ENCODE peak calls at places on chromosome 11, in seven cellular contexts. K, B, Q, P, W, O and Z are unnamed samples.

GRCh38 chr11:69914286-69915150 is 95.3 kb upstream of the FGF3 start:
- DNase-seq in P (peak; percentile 23), O (peak; percentile 54), W (no peak), B (peak; percentile 61), Q (no peak), K (peak; percentile 3), Z (peak; percentile 20)

GRCh38 chr11:2798951-2799761 is 86.4 kb downstream of the CDKN1C start:
- DNase-seq in B (peak; percentile 73), O (peak; percentile 37), Q (no peak), W (no peak), P (peak; percentile 16), K (peak; percentile 4), Z (peak; percentile 19)

GRCh38 chr11:60772666-60773065 is 12.5 kb upstream of the MS4A10 start:
- DNase-seq in W (no peak), B (no peak), K (no peak), O (no peak), Q (no peak), P (no peak), Z (no peak)

GRCh38 chr11:75323609-75324008 is 27.9 kb downstream of the ARRB1 start:
- DNase-seq in Q (no peak), O (no peak), K (no peak), P (no peak), W (peak; percentile 64), B (no peak), Z (no peak)

GRCh38 chr11:30457045-30457444 is 129.1 kb downstream of the MPPED2 start:
- DNase-seq in W (no peak), K (no peak), P (no peak), Q (no peak), B (no peak), O (no peak), Z (no peak)

GRCh38 chr11:45062115-45062514 is 84.3 kb upstream of the PRDM11 start:
- DNase-seq in O (no peak), P (no peak), Q (no peak), B (no peak), K (no peak), W (no peak), Z (no peak)

GRCh38 chr11:36362902-36363301 is 66.8 kb downstream of the PRR5L start:
- DNase-seq in O (no peak), K (no peak), B (no peak), W (no peak), Q (no peak), P (no peak), Z (no peak)

GRCh38 chr11:131145806-131146205 is 224.6 kb upstream of the NTM start:
- DNase-seq in Q (no peak), W (no peak), B (no peak), P (no peak), K (no peak), O (no peak), Z (no peak)

GRCh38 chr11:123083623-123084029 is 21.7 kb upstream of the HSPA8 start:
- DNase-seq in W (peak; percentile 58), B (no peak), O (no peak), K (peak; percentile 67), P (peak; percentile 93), Q (no peak), Z (no peak)

GRCh38 chr11:115415939-115416338 is 88.3 kb downstream of the CADM1 start:
- DNase-seq in W (no peak), K (no peak), B (no peak), O (no peak), P (no peak), Q (no peak), Z (no peak)

GRCh38 chr11:85783758-85784157 is 27.2 kb downstream of the SYTL2 start:
- DNase-seq in B (no peak), O (no peak), K (no peak), P (no peak), Q (no peak), W (no peak), Z (no peak)

GRCh38 chr11:86719781-86720463 is 47.5 kb upstream of the ME3 start:
- DNase-seq in K (no peak), O (peak; percentile 44), B (no peak), P (no peak), Q (no peak), W (no peak), Z (no peak)

GRCh38 chr11:1138053-1138452 is 19.7 kb upstream of the MUC5AC start:
- DNase-seq in Q (no peak), P (no peak), O (no peak), K (no peak), B (no peak), W (no peak), Z (no peak)

GRCh38 chr11:72236083-72236697 is 7.8 kb downstream of the PHOX2A start:
- DNase-seq in K (no peak), B (no peak), O (peak; percentile 7), Q (no peak), P (no peak), W (no peak), Z (no peak)

GRCh38 chr11:79129702-79130101 is 311.1 kb downstream of the TENM4 start:
- DNase-seq in K (no peak), Q (no peak), P (no peak), W (no peak), B (no peak), O (no peak), Z (no peak)

GRCh38 chr11:46290598-46291309 is 13.3 kb downstream of the CREB3L1 start:
- DNase-seq in O (peak; percentile 94), Q (no peak), B (peak; percentile 84), W (no peak), K (no peak), P (peak; percentile 77), Z (no peak)

GRCh38 chr11:4539603-4540219 is 5.3 kb upstream of the OR52M1 start:
- DNase-seq in B (peak; percentile 77), W (peak; percentile 21), Q (peak; percentile 53), P (no peak), K (peak; percentile 50), O (peak; percentile 81), Z (peak; percentile 31)

GRCh38 chr11:31641477-31642062 is 132.0 kb downstream of the ELP4 start:
- DNase-seq in B (no peak), O (peak; percentile 85), Q (peak; percentile 38), W (peak; percentile 64), P (no peak), K (no peak), Z (no peak)

GRCh38 chr11:20470348-20470747 is 82.8 kb downstream of the PRMT3 start:
- DNase-seq in W (no peak), P (no peak), Q (no peak), O (no peak), K (no peak), B (no peak), Z (no peak)

GRCh38 chr11:84686726-84687125 is 940.4 kb downstream of the DLG2 start:
- DNase-seq in W (no peak), O (no peak), B (no peak), P (no peak), Q (no peak), K (no peak), Z (no peak)

GRCh38 chr11:124865902-124866851 is 945 bp downstream of the ROBO3 start:
- DNase-seq in O (peak; percentile 88), P (peak; percentile 31), Q (no peak), W (no peak), B (peak; percentile 89), K (peak; percentile 55), Z (peak; percentile 75)

GRCh38 chr11:133163463-133164419 is 368.6 kb downstream of the OPCML start:
- DNase-seq in Q (peak; percentile 46), K (no peak), B (no peak), O (peak; percentile 65), W (peak; percentile 74), P (peak; percentile 45), Z (no peak)

GRCh38 chr11:35639591-35640179 is 21.4 kb downstream of the FJX1 start:
- DNase-seq in O (no peak), P (no peak), W (peak; percentile 48), Q (no peak), B (no peak), K (no peak), Z (no peak)

GRCh38 chr11:118917488-118918127 is 8.1 kb downstream of the BCL9L start:
- DNase-seq in Q (no peak), P (peak; percentile 85), B (peak; percentile 86), K (peak; percentile 59), W (no peak), O (peak; percentile 79), Z (peak; percentile 60)

GRCh38 chr11:2203440-2204259 is 32.0 kb upstream of the TH start:
- DNase-seq in Q (no peak), O (peak; percentile 29), W (no peak), B (peak; percentile 81), P (peak; percentile 23), K (peak; percentile 7), Z (no peak)

GRCh38 chr11:73230276-73230875 is 12.3 kb downstream of the P2RY2 start:
- DNase-seq in B (no peak), P (no peak), Q (no peak), K (no peak), O (no peak), W (no peak), Z (no peak)

GRCh38 chr11:119192111-119192510 is 6.8 kb downstream of the NHERF4 start:
- DNase-seq in Q (no peak), K (no peak), O (no peak), P (no peak), W (no peak), B (no peak), Z (no peak)

GRCh38 chr11:66579017-66579606 is 10.7 kb upstream of the CTSF start:
- DNase-seq in O (peak; percentile 93), W (peak; percentile 49), Q (peak; percentile 64), B (peak; percentile 93), K (peak; percentile 76), P (peak; percentile 82), Z (peak; percentile 77)